ENCODE peak calls at places on chromosomes 13 and 19, in nine cellular contexts. S is stimulated activated CD4-positive, alpha-beta T cell treated with anti-CD3 and anti-CD28 coated beads, Interleukin-4, amount 100 ng/mL, for 24 hours; J is GM23338; P is retina; R is ACHN; F is activated effector memory CD4-positive, alpha-beta T cell treated with anti-CD3 and anti-CD28 coated beads, Interleukin-2, amount 50 U/mL, for 16 hours; V is stimulated activated CD8-positive, alpha-beta memory T cell treated with anti-CD3 and anti-CD28 coated beads, Interleukin-15, amount 100 ng/mL, for 4 hours; D is T-helper 17 cell; Y is RWPE1. A is an unnamed sample.

GRCh38 chr13:32019612-32020233 is 11.9 kb upstream of the FRY start:
- DNase-seq in V (no peak), F (no peak), R (peak; percentile 38), Y (peak; percentile 21), P (peak; percentile 45), S (peak; percentile 10), J (peak; percentile 75), D (no peak), A (peak; percentile 76)

GRCh38 chr19:54133957-54134590 is 3.5 kb upstream of the CNOT3 start:
- DNase-seq in D (no peak), P (no peak), J (peak; percentile 69), F (no peak), Y (no peak), V (no peak), S (no peak), R (no peak), A (no peak)

GRCh38 chr13:25874907-25875306 is 176.9 kb downstream of the SHISA2 start:
- DNase-seq in P (no peak), D (no peak), S (peak; percentile 62), R (no peak), Y (no peak), J (no peak), V (no peak), F (peak; percentile 79), A (no peak)

GRCh38 chr19:35689836-35690235 is 14.5 kb upstream of the ZBTB32 start:
- DNase-seq in J (no peak), D (no peak), P (no peak), Y (no peak), S (no peak), F (no peak), V (no peak), R (peak; percentile 21), A (no peak)

GRCh38 chr13:97953376-97953970 is at the start of gene IPO5:
- DNase-seq in R (no peak), F (no peak), V (no peak), S (no peak), Y (no peak), D (no peak), J (no peak), P (no peak), A (no peak)

GRCh38 chr13:113999618-113999910 is 25.7 kb upstream of the C13orf46 start:
- DNase-seq in P (no peak), R (no peak), F (no peak), D (no peak), S (no peak), J (no peak), V (no peak), Y (no peak), A (no peak)

GRCh38 chr13:51681037-51681678 is 96.9 kb downstream of the WDFY2 start:
- DNase-seq in S (no peak), F (no peak), V (no peak), D (no peak), R (peak; percentile 41), Y (peak; percentile 52), P (peak; percentile 12), J (no peak), A (no peak)

GRCh38 chr13:27573265-27573664 is 47.1 kb downstream of the LNX2 start:
- DNase-seq in R (no peak), V (no peak), D (no peak), F (no peak), S (no peak), J (no peak), Y (peak; percentile 13), P (no peak), A (no peak)

GRCh38 chr13:42420304-42420703 is 148.4 kb downstream of the AKAP11 start:
- DNase-seq in J (no peak), D (no peak), R (no peak), S (peak; percentile 64), P (no peak), Y (no peak), F (peak; percentile 85), V (no peak), A (no peak)